ENCODE peak calls at places on chromosomes 3 and 15, in eight cellular contexts. One of them, this sample, is unnamed.

GRCh38 chr15:78201281-78202190 is 32.8 kb downstream of the ACSBG1 start:
- DNase-seq in uterus: no peak
- DNase-seq in A549: no peak
- DNase-seq in lower leg skin: peak; percentile 73
- DNase-seq in heart left ventricle: no peak
- DNase-seq in suprapubic skin: peak; percentile 63
- DNase-seq in sigmoid colon: no peak
- DNase-seq in esophagus squamous epithelium: no peak
- DNase-seq in this sample: no peak

GRCh38 chr3:188584958-188585689 is 431.2 kb downstream of the LPP start:
- DNase-seq in heart left ventricle: no peak
- DNase-seq in esophagus squamous epithelium: no peak
- DNase-seq in A549: no peak
- DNase-seq in lower leg skin: no peak
- DNase-seq in suprapubic skin: no peak
- DNase-seq in uterus: no peak
- DNase-seq in sigmoid colon: no peak
- DNase-seq in this sample: no peak

GRCh38 chr15:62853114-62853832 is 189.3 kb upstream of the TPM1 start:
- DNase-seq in suprapubic skin: no peak
- DNase-seq in sigmoid colon: peak; percentile 57
- DNase-seq in A549: peak; percentile 31
- DNase-seq in esophagus squamous epithelium: no peak
- DNase-seq in lower leg skin: peak; percentile 85
- DNase-seq in uterus: no peak
- DNase-seq in heart left ventricle: no peak
- DNase-seq in this sample: peak; percentile 44

GRCh38 chr3:165339753-165340152 is 143.6 kb upstream of the SLITRK3 start:
- DNase-seq in A549: peak; percentile 36
- DNase-seq in sigmoid colon: no peak
- DNase-seq in lower leg skin: no peak
- DNase-seq in esophagus squamous epithelium: no peak
- DNase-seq in heart left ventricle: no peak
- DNase-seq in suprapubic skin: no peak
- DNase-seq in uterus: no peak
- DNase-seq in this sample: no peak

GRCh38 chr15:82832601-82833209 is 23.3 kb downstream of the WHAMM start:
- DNase-seq in sigmoid colon: no peak
- DNase-seq in esophagus squamous epithelium: no peak
- DNase-seq in A549: peak; percentile 56
- DNase-seq in heart left ventricle: no peak
- DNase-seq in lower leg skin: no peak
- DNase-seq in uterus: no peak
- DNase-seq in suprapubic skin: no peak
- DNase-seq in this sample: no peak

GRCh38 chr3:141384157-141384556 is 15.9 kb downstream of the ZBTB38 start:
- DNase-seq in esophagus squamous epithelium: no peak
- DNase-seq in uterus: no peak
- DNase-seq in A549: no peak
- DNase-seq in heart left ventricle: no peak
- DNase-seq in sigmoid colon: no peak
- DNase-seq in lower leg skin: no peak
- DNase-seq in suprapubic skin: no peak
- DNase-seq in this sample: no peak

GRCh38 chr3:36305929-36306520 is 74.3 kb upstream of the STAC start:
- DNase-seq in lower leg skin: no peak
- DNase-seq in sigmoid colon: no peak
- DNase-seq in suprapubic skin: no peak
- DNase-seq in esophagus squamous epithelium: no peak
- DNase-seq in uterus: no peak
- DNase-seq in A549: no peak
- DNase-seq in heart left ventricle: no peak
- DNase-seq in this sample: no peak

GRCh38 chr3:31254483-31254882 is 278.2 kb upstream of the STT3B start:
- DNase-seq in lower leg skin: no peak
- DNase-seq in suprapubic skin: no peak
- DNase-seq in uterus: no peak
- DNase-seq in A549: no peak
- DNase-seq in sigmoid colon: no peak
- DNase-seq in esophagus squamous epithelium: no peak
- DNase-seq in heart left ventricle: no peak
- DNase-seq in this sample: no peak

GRCh38 chr3:64238971-64239667 is 13.9 kb upstream of the PRICKLE2 start:
- DNase-seq in esophagus squamous epithelium: no peak
- DNase-seq in uterus: peak; percentile 87
- DNase-seq in suprapubic skin: peak; percentile 81
- DNase-seq in lower leg skin: no peak
- DNase-seq in heart left ventricle: peak; percentile 90
- DNase-seq in A549: peak; percentile 84
- DNase-seq in sigmoid colon: peak; percentile 94
- DNase-seq in this sample: peak; percentile 67

GRCh38 chr3:13092621-13093339 is 19.6 kb upstream of the IQSEC1 start:
- DNase-seq in lower leg skin: no peak
- DNase-seq in suprapubic skin: no peak
- DNase-seq in sigmoid colon: peak; percentile 79
- DNase-seq in uterus: peak; percentile 50
- DNase-seq in A549: no peak
- DNase-seq in esophagus squamous epithelium: no peak
- DNase-seq in heart left ventricle: peak; percentile 83
- DNase-seq in this sample: no peak

GRCh38 chr15:38992541-38993334 is 428.1 kb upstream of the RASGRP1 start:
- DNase-seq in lower leg skin: no peak
- DNase-seq in uterus: no peak
- DNase-seq in heart left ventricle: no peak
- DNase-seq in suprapubic skin: no peak
- DNase-seq in A549: no peak
- DNase-seq in esophagus squamous epithelium: no peak
- DNase-seq in sigmoid colon: no peak
- DNase-seq in this sample: no peak

GRCh38 chr3:129663045-129663446 is 56.6 kb upstream of the PLXND1 start:
- DNase-seq in A549: peak; percentile 97
- DNase-seq in heart left ventricle: no peak
- DNase-seq in esophagus squamous epithelium: no peak
- DNase-seq in sigmoid colon: no peak
- DNase-seq in suprapubic skin: no peak
- DNase-seq in uterus: no peak
- DNase-seq in lower leg skin: no peak
- DNase-seq in this sample: peak; percentile 44

GRCh38 chr3:129123314-129124060 is 1.9 kb upstream of the RAB43 start:
- DNase-seq in uterus: no peak
- DNase-seq in esophagus squamous epithelium: no peak
- DNase-seq in suprapubic skin: no peak
- DNase-seq in A549: no peak
- DNase-seq in sigmoid colon: no peak
- DNase-seq in lower leg skin: no peak
- DNase-seq in heart left ventricle: no peak
- DNase-seq in this sample: no peak

GRCh38 chr3:114496021-114496434 is 202.2 kb downstream of the TIGIT start:
- DNase-seq in A549: peak; percentile 50
- DNase-seq in lower leg skin: no peak
- DNase-seq in suprapubic skin: no peak
- DNase-seq in uterus: no peak
- DNase-seq in esophagus squamous epithelium: no peak
- DNase-seq in heart left ventricle: peak; percentile 77
- DNase-seq in sigmoid colon: no peak
- DNase-seq in this sample: no peak

GRCh38 chr3:118213892-118214291 is 820.8 kb downstream of the IGSF11 start:
- DNase-seq in suprapubic skin: no peak
- DNase-seq in lower leg skin: no peak
- DNase-seq in A549: no peak
- DNase-seq in heart left ventricle: no peak
- DNase-seq in sigmoid colon: no peak
- DNase-seq in uterus: no peak
- DNase-seq in esophagus squamous epithelium: no peak
- DNase-seq in this sample: no peak

GRCh38 chr3:8529197-8529637 is 27.6 kb downstream of the LMCD1 start:
- DNase-seq in heart left ventricle: peak; percentile 35
- DNase-seq in sigmoid colon: no peak
- DNase-seq in esophagus squamous epithelium: no peak
- DNase-seq in suprapubic skin: no peak
- DNase-seq in lower leg skin: no peak
- DNase-seq in uterus: peak; percentile 51
- DNase-seq in A549: peak; percentile 34
- DNase-seq in this sample: no peak

GRCh38 chr3:172087198-172087597 is 47.8 kb downstream of the FNDC3B start:
- DNase-seq in lower leg skin: no peak
- DNase-seq in A549: no peak
- DNase-seq in uterus: no peak
- DNase-seq in heart left ventricle: no peak
- DNase-seq in suprapubic skin: no peak
- DNase-seq in esophagus squamous epithelium: no peak
- DNase-seq in sigmoid colon: no peak
- DNase-seq in this sample: no peak

GRCh38 chr3:30770387-30770786 is 124.1 kb downstream of the GADL1 start:
- DNase-seq in esophagus squamous epithelium: no peak
- DNase-seq in lower leg skin: no peak
- DNase-seq in uterus: no peak
- DNase-seq in A549: peak; percentile 66
- DNase-seq in sigmoid colon: no peak
- DNase-seq in heart left ventricle: peak; percentile 40
- DNase-seq in suprapubic skin: no peak
- DNase-seq in this sample: no peak

GRCh38 chr15:96331942-96332853 is 1.7 kb downstream of the NR2F2 start:
- DNase-seq in uterus: peak; percentile 26
- DNase-seq in lower leg skin: peak; percentile 91
- DNase-seq in sigmoid colon: peak; percentile 77
- DNase-seq in A549: peak; percentile 79
- DNase-seq in esophagus squamous epithelium: no peak
- DNase-seq in suprapubic skin: no peak
- DNase-seq in heart left ventricle: no peak
- DNase-seq in this sample: no peak
- TF ChIP-seq POLR2A in uterus: no peak
- TF ChIP-seq POLR2A in lower leg skin: no peak
- TF ChIP-seq POLR2A in sigmoid colon: no peak
- TF ChIP-seq POLR2A in A549: peak; percentile 57
- TF ChIP-seq POLR2A in esophagus squamous epithelium: no peak
- TF ChIP-seq POLR2A in suprapubic skin: no peak
- TF ChIP-seq POLR2A in heart left ventricle: no peak
- TF ChIP-seq POLR2A in this sample: no peak

GRCh38 chr3:194203482-194204035 is 67.6 kb downstream of the HES1 start:
- DNase-seq in heart left ventricle: no peak
- DNase-seq in uterus: no peak
- DNase-seq in lower leg skin: no peak
- DNase-seq in esophagus squamous epithelium: no peak
- DNase-seq in A549: no peak
- DNase-seq in suprapubic skin: no peak
- DNase-seq in sigmoid colon: no peak
- DNase-seq in this sample: no peak
- TF ChIP-seq POLR2A in heart left ventricle: no peak
- TF ChIP-seq POLR2A in uterus: no peak
- TF ChIP-seq POLR2A in lower leg skin: no peak
- TF ChIP-seq POLR2A in esophagus squamous epithelium: no peak
- TF ChIP-seq POLR2A in A549: no peak
- TF ChIP-seq POLR2A in suprapubic skin: no peak
- TF ChIP-seq POLR2A in sigmoid colon: no peak
- TF ChIP-seq POLR2A in this sample: no peak

DNA sequence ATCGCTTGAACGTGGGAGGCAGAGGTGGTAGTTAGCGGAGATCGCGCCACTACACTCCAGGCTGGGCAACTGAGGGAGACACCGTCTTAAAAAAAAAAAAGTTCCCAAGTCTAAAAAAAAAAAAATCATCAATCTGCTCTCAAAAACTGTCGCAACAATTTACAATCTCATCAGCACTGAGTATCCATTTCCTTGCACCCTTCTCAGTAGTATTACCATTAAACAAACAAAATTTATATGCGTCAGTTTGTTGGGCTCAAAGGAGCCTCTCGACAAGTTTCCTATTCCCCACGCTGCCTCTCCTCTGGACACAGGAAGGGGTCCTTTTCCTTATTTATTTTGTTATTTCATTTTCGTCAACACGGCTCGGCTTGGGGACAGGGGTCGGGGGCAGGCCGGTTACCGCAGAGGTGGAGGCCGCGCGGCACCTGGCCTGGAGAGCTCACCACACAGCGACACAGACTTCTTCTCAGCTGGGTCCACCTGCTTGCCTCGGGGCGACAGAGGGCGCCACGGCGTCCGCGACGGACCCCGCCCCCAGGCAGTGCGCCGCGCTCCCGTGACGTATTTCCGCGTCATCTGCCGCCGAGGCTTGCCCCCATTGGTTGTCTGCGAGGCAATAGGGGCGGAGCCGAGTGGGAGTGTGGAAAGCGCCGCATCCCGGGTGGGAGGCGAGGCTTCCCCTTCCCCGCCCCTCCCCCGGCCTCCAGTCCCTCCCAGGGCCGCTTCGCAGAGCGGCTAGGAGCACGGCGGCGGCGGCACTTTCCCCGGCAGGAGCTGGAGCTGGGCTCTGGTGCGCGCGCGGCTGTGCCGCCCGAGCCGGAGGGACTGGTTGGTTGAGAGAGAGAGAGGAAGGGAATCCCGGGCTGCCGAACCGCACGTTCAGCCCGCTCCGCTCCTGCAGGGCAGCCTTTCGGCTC is at the start of gene MAP2K1:
- DNase-seq in heart left ventricle: peak; percentile 99
- DNase-seq in esophagus squamous epithelium: peak; percentile 83
- DNase-seq in uterus: peak; percentile 99
- DNase-seq in lower leg skin: peak; percentile 100
- DNase-seq in sigmoid colon: peak; percentile 99
- DNase-seq in suprapubic skin: peak; percentile 99
- DNase-seq in A549: peak; percentile 97
- DNase-seq in this sample: peak; percentile 97
- TF ChIP-seq POLR2A in heart left ventricle: no peak
- TF ChIP-seq POLR2A in esophagus squamous epithelium: peak; percentile 38
- TF ChIP-seq POLR2A in uterus: peak; percentile 29
- TF ChIP-seq POLR2A in lower leg skin: no peak
- TF ChIP-seq POLR2A in sigmoid colon: peak; percentile 60
- TF ChIP-seq POLR2A in suprapubic skin: no peak
- TF ChIP-seq POLR2A in A549: peak; percentile 70
- TF ChIP-seq POLR2A in this sample: peak; percentile 75

DNA sequence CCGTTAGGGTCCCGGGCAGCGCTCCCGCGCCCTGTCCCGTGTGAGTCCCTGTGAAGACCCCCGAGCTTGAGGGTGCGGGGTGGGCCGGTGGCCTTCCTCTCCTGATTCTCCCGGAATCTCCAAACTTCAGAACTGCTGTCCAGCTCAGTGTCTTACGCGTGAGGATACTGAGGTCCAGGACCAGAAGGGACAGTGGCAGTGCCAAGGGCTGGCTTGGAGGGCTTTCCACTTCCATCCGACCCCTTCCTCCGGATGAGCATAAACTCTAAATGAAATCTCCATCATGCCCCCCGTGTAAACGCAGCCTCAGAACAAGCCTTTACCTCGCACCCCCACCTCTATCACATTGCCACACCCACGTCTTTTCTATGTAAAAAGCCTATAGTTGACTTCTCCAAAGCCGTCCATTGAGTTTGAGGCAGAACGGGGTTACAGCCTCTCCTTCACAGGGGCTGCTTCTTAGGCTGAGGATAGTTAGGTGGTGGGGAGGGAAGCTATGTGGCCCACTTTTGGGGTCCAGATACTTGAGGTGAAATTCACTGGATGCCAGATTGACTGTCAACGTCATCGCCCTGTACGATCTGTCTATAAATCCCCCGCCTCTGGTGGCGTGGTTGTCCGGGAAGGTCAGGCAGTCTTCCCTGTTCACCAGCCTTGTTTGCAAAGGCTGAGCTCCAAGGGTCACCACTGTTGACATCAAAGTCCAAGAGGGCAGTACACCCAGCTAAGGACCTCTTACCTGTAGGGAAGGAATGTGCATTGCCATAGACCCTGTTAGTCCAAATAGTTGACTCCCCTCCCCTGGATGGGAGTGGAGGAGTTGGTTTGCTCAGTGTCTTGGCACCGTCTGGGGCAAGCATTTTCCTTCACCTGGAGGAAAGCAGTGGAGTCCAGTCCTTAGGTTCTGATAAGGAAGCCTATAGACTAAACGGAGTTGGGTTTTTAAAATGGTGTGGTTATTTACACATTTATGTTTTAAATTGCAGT is 1.2 kb downstream of the EDEM1 start:
- DNase-seq in sigmoid colon: no peak
- DNase-seq in esophagus squamous epithelium: no peak
- DNase-seq in heart left ventricle: peak; percentile 34
- DNase-seq in uterus: no peak
- DNase-seq in A549: peak; percentile 53
- DNase-seq in lower leg skin: peak; percentile 84
- DNase-seq in suprapubic skin: no peak
- DNase-seq in this sample: no peak
- TF ChIP-seq POLR2A in sigmoid colon: no peak
- TF ChIP-seq POLR2A in esophagus squamous epithelium: no peak
- TF ChIP-seq POLR2A in heart left ventricle: no peak
- TF ChIP-seq POLR2A in uterus: no peak
- TF ChIP-seq POLR2A in A549: no peak
- TF ChIP-seq POLR2A in lower leg skin: no peak
- TF ChIP-seq POLR2A in suprapubic skin: no peak
- TF ChIP-seq POLR2A in this sample: no peak